ENCODE peak calls at places on chromosomes 12 and 14, in six cellular contexts. One of them, this sample, is unnamed. For H3K79me2, the result is how much of the 10 kb centered on the place peaks cover.

GRCh38 chr12:113333111-113333750 is 1.7 kb downstream of the SLC8B1 start:
- DNase-seq in mammary epithelial cell: no peak
- DNase-seq in neural progenitor cell: no peak
- DNase-seq in H9: no peak
- DNase-seq in astrocyte: no peak
- DNase-seq in GM23338: no peak
- DNase-seq in this sample: no peak

GRCh38 chr14:22039938-22040780 is 366.5 kb upstream of the OR4E1 start:
- DNase-seq in neural progenitor cell: no peak
- DNase-seq in GM23338: peak
- DNase-seq in astrocyte: no peak
- DNase-seq in mammary epithelial cell: peak
- DNase-seq in H9: no peak
- DNase-seq in this sample: no peak

GRCh38 chr12:63668028-63668799 is at the start of gene DPY19L2:
- DNase-seq in H9: peak
- DNase-seq in GM23338: peak
- DNase-seq in mammary epithelial cell: peak
- DNase-seq in neural progenitor cell: peak
- DNase-seq in astrocyte: peak
- DNase-seq in this sample: peak

GRCh38 chr12:1391722-1392121 is 202.7 kb downstream of the FBXL14 start:
- DNase-seq in astrocyte: no peak
- DNase-seq in neural progenitor cell: peak
- DNase-seq in mammary epithelial cell: peak
- DNase-seq in H9: peak
- DNase-seq in GM23338: peak
- DNase-seq in this sample: no peak

GRCh38 chr12:106284294-106285105 is 18.0 kb upstream of the TCP11L2 start:
- DNase-seq in GM23338: no peak
- DNase-seq in mammary epithelial cell: no peak
- DNase-seq in astrocyte: no peak
- DNase-seq in neural progenitor cell: no peak
- DNase-seq in H9: no peak
- DNase-seq in this sample: no peak

GRCh38 chr12:65594373-65594772 is 229.9 kb upstream of the HMGA2 start:
- DNase-seq in astrocyte: no peak
- DNase-seq in neural progenitor cell: peak
- DNase-seq in H9: no peak
- DNase-seq in GM23338: peak
- DNase-seq in mammary epithelial cell: no peak
- DNase-seq in this sample: no peak

GRCh38 chr14:103372552-103373304 is 12.5 kb upstream of the MARK3 start:
- DNase-seq in astrocyte: peak
- DNase-seq in GM23338: peak
- DNase-seq in neural progenitor cell: peak
- DNase-seq in H9: no peak
- DNase-seq in mammary epithelial cell: peak
- DNase-seq in this sample: peak

GRCh38 chr14:50013198-50013918 is 103.0 kb downstream of the VCPKMT start:
- DNase-seq in mammary epithelial cell: peak
- DNase-seq in H9: no peak
- DNase-seq in neural progenitor cell: no peak
- DNase-seq in astrocyte: peak
- DNase-seq in GM23338: no peak
- DNase-seq in this sample: peak

GRCh38 chr12:43883748-43884147 is 47.9 kb downstream of the TMEM117 start:
- DNase-seq in GM23338: no peak
- DNase-seq in mammary epithelial cell: peak
- DNase-seq in H9: no peak
- DNase-seq in neural progenitor cell: no peak
- DNase-seq in astrocyte: no peak
- DNase-seq in this sample: peak

GRCh38 chr14:33285902-33286700 is 347.4 kb downstream of the NPAS3 start:
- DNase-seq in GM23338: no peak
- DNase-seq in astrocyte: no peak
- DNase-seq in H9: no peak
- DNase-seq in mammary epithelial cell: no peak
- DNase-seq in neural progenitor cell: no peak
- DNase-seq in this sample: no peak

GRCh38 chr12:10363922-10364838 is 25.7 kb downstream of the KLRK1 start:
- DNase-seq in mammary epithelial cell: peak
- DNase-seq in neural progenitor cell: peak
- DNase-seq in GM23338: no peak
- DNase-seq in astrocyte: peak
- DNase-seq in H9: no peak
- DNase-seq in this sample: peak

GRCh38 chr14:24849471-24849870 is 200.5 kb downstream of the STXBP6 start:
- DNase-seq in astrocyte: no peak
- DNase-seq in GM23338: no peak
- DNase-seq in H9: no peak
- DNase-seq in neural progenitor cell: no peak
- DNase-seq in mammary epithelial cell: no peak
- DNase-seq in this sample: no peak

GRCh38 chr12:54416908-54417603 is 2.0 kb downstream of the ITGA5 start:
- DNase-seq in neural progenitor cell: no peak
- DNase-seq in mammary epithelial cell: no peak
- DNase-seq in GM23338: no peak
- DNase-seq in H9: no peak
- DNase-seq in astrocyte: no peak
- DNase-seq in this sample: peak

GRCh38 chr12:54010053-54010971 is 1.5 kb downstream of the HOXC8 start:
- DNase-seq in neural progenitor cell: no peak
- DNase-seq in mammary epithelial cell: no peak
- DNase-seq in GM23338: no peak
- DNase-seq in H9: no peak
- DNase-seq in astrocyte: no peak
- DNase-seq in this sample: no peak

GRCh38 chr12:42014972-42015371 is 129.7 kb downstream of the GXYLT1 start:
- DNase-seq in GM23338: no peak
- DNase-seq in mammary epithelial cell: no peak
- DNase-seq in neural progenitor cell: peak
- DNase-seq in H9: no peak
- DNase-seq in astrocyte: no peak
- DNase-seq in this sample: no peak

GRCh38 chr14:52473557-52473956 is 78.7 kb downstream of the TXNDC16 start:
- DNase-seq in mammary epithelial cell: peak
- DNase-seq in GM23338: peak
- DNase-seq in astrocyte: peak
- DNase-seq in H9: no peak
- DNase-seq in neural progenitor cell: peak
- DNase-seq in this sample: peak

GRCh38 chr12:94304566-94305061 is 155.1 kb downstream of the CEP83 start:
- DNase-seq in GM23338: peak
- DNase-seq in mammary epithelial cell: no peak
- DNase-seq in astrocyte: peak
- DNase-seq in neural progenitor cell: peak
- DNase-seq in H9: peak
- DNase-seq in this sample: peak

GRCh38 chr12:19757317-19757877 is 318.1 kb downstream of the AEBP2 start:
- DNase-seq in astrocyte: peak
- DNase-seq in GM23338: peak
- DNase-seq in mammary epithelial cell: peak
- DNase-seq in neural progenitor cell: peak
- DNase-seq in H9: no peak
- DNase-seq in this sample: peak

GRCh38 chr14:45610303-45610702 is 357.3 kb upstream of the MIS18BP1 start:
- DNase-seq in astrocyte: peak
- DNase-seq in neural progenitor cell: peak
- DNase-seq in H9: no peak
- DNase-seq in GM23338: peak
- DNase-seq in mammary epithelial cell: peak
- DNase-seq in this sample: peak

GRCh38 chr12:253116-253831 is 9.4 kb downstream of the SLC6A13 start:
- DNase-seq in GM23338: no peak
- DNase-seq in H9: no peak
- DNase-seq in neural progenitor cell: no peak
- DNase-seq in astrocyte: no peak
- DNase-seq in mammary epithelial cell: no peak
- DNase-seq in this sample: no peak

GRCh38 chr14:94048676-94049624 is 22.8 kb downstream of the OTUB2 start:
- DNase-seq in H9: peak
- DNase-seq in GM23338: no peak
- DNase-seq in neural progenitor cell: no peak
- DNase-seq in astrocyte: no peak
- DNase-seq in mammary epithelial cell: no peak
- DNase-seq in this sample: no peak

DNA sequence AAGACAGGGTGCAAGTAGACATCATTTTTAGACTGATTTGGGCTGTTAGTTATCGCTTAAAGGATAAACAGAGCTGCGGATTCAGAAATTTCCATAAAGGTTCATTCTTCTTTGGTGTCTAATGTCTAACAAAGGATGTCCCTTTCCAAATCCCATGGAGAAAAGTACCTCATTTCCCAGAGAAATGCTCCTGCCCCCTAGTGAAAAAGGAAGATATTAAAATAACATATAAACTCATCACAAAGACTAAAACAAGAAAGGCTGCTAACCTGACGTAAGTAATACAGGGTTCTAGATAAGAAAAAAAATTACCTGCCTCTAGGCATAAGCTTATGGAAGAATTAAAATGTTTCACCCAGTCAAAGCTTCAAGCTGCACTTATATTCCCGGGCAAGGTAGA is 22.8 kb downstream of the ARMH4 start:
- DNase-seq in mammary epithelial cell: no peak
- DNase-seq in GM23338: peak
- DNase-seq in astrocyte: no peak
- DNase-seq in neural progenitor cell: no peak
- DNase-seq in H9: no peak
- DNase-seq in this sample: no peak
- TF ChIP-seq CTCF in mammary epithelial cell: peak
- TF ChIP-seq CTCF in GM23338: no peak
- TF ChIP-seq CTCF in astrocyte: no peak
- TF ChIP-seq CTCF in neural progenitor cell: peak
- TF ChIP-seq CTCF in H9: peak
- TF ChIP-seq CTCF in this sample: no peak

DNA sequence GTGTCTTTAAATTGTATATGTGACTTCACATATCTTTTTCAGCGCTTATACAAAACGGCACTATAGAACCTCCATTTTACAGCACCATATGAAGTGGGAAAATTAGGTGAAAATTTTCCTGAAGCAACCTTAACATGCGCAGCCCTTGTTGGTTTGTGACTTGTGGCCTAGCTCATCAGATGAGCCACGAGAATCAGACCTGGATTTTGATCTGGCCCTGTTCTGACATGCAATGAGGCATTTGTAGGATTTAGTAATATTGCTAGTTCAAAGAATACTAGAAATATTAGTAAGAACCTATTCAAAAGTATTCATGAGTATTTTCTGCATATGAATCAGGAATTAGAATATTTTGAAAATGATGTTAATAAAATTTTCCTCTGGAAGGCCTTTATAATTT is 2.9 kb downstream of the CDKN1B start:
- DNase-seq in astrocyte: no peak
- DNase-seq in GM23338: no peak
- DNase-seq in neural progenitor cell: no peak
- DNase-seq in mammary epithelial cell: peak
- DNase-seq in H9: no peak
- DNase-seq in this sample: peak
- H3K79me2 ChIP-seq in astrocyte: half or more
- H3K79me2 ChIP-seq in GM23338: under half
- H3K79me2 ChIP-seq in neural progenitor cell: half or more
- H3K79me2 ChIP-seq in mammary epithelial cell: half or more
- H3K79me2 ChIP-seq in H9: under half
- H3K79me2 ChIP-seq in this sample: half or more

GRCh38 chr14:71703477-71703876 is 228.8 kb upstream of the RGS6 start:
- DNase-seq in GM23338: no peak
- DNase-seq in H9: no peak
- DNase-seq in mammary epithelial cell: peak
- DNase-seq in astrocyte: peak
- DNase-seq in neural progenitor cell: peak
- DNase-seq in this sample: peak
- H2AFZ ChIP-seq in GM23338: no peak
- H2AFZ ChIP-seq in H9: no peak
- H2AFZ ChIP-seq in mammary epithelial cell: no peak
- H2AFZ ChIP-seq in astrocyte: no peak
- H2AFZ ChIP-seq in neural progenitor cell: no peak
- H2AFZ ChIP-seq in this sample: no peak

DNA sequence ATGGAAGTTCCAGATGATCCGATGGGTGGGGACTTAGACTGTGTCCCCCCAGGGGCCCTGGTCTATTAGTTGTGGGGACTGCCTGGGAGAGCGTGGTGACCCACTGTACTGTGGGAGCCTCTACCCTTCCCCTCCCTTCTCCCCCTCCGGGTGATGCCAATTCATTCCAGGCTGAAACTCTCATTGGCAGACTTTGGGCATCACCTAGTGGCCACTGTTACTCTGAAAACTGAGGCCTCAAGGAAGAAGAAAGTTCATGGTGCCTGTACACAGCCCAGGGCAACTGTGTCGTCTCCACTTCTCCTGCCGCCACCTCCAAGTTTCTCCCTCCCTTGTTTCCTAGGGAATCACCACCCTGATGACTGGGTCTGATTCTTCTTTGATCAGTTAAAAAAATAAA is 173.6 kb upstream of the ALG10B start:
- DNase-seq in GM23338: no peak
- DNase-seq in H9: no peak
- DNase-seq in mammary epithelial cell: no peak
- DNase-seq in astrocyte: no peak
- DNase-seq in neural progenitor cell: no peak
- DNase-seq in this sample: no peak
- TF ChIP-seq CTCF in GM23338: no peak
- TF ChIP-seq CTCF in H9: no peak
- TF ChIP-seq CTCF in mammary epithelial cell: no peak
- TF ChIP-seq CTCF in astrocyte: no peak
- TF ChIP-seq CTCF in neural progenitor cell: no peak
- TF ChIP-seq CTCF in this sample: no peak

GRCh38 chr14:104694475-104694950 is 5.1 kb downstream of the INF2 start:
- DNase-seq in H9: no peak
- DNase-seq in neural progenitor cell: no peak
- DNase-seq in mammary epithelial cell: no peak
- DNase-seq in astrocyte: no peak
- DNase-seq in GM23338: no peak
- DNase-seq in this sample: no peak
- H3K79me2 ChIP-seq in H9: under half
- H3K79me2 ChIP-seq in neural progenitor cell: under half
- H3K79me2 ChIP-seq in mammary epithelial cell: half or more
- H3K79me2 ChIP-seq in astrocyte: half or more
- H3K79me2 ChIP-seq in GM23338: under half
- H3K79me2 ChIP-seq in this sample: half or more

This sample was measured in fibroblast of lung.